ENCODE peak calls at places on chromosomes 11 and 22, in nine cellular contexts. S, X, O, T, G, N, B, M and H are unnamed samples.

GRCh38 chr11:80593981-80594380 is 1153.2 kb upstream of the TENM4 start:
- DNase-seq in G (no peak), S (peak), T (peak), O (peak), B (no peak), M (no peak), N (peak), X (no peak), H (no peak)

GRCh38 chr11:610146-610801 is 5.5 kb downstream of the IRF7 start:
- DNase-seq in B (no peak), S (no peak), G (no peak), N (no peak), M (no peak), O (no peak), X (no peak), T (no peak), H (no peak)

GRCh38 chr22:20980523-20980922 is 1.6 kb upstream of the LZTR1 start:
- DNase-seq in B (no peak), M (no peak), O (no peak), S (no peak), N (no peak), G (no peak), X (no peak), T (no peak), H (no peak)

GRCh38 chr11:9758676-9759518 is 95.0 kb downstream of the SWAP70 start:
- DNase-seq in O (peak), M (peak), G (peak), X (peak), S (peak), T (peak), B (peak), N (peak), H (no peak)

GRCh38 chr11:94895451-94895850 is 77.9 kb downstream of the CWC15 start:
- DNase-seq in G (no peak), S (peak), N (no peak), T (peak), X (no peak), M (no peak), B (peak), O (no peak), H (no peak)

GRCh38 chr22:33326540-33327295 is 268.5 kb upstream of the SYN3 start:
- DNase-seq in T (peak), M (no peak), X (no peak), G (no peak), N (no peak), B (no peak), S (no peak), O (no peak), H (no peak)

GRCh38 chr11:126423743-126424142 is 68.3 kb downstream of the ST3GAL4 start:
- DNase-seq in S (no peak), G (no peak), T (no peak), O (no peak), B (no peak), M (no peak), N (no peak), X (peak), H (no peak)

GRCh38 chr11:10526974-10527918 is 13.7 kb downstream of the RNF141 start:
- DNase-seq in G (no peak), N (peak), X (no peak), M (no peak), T (no peak), B (peak), O (peak), S (no peak), H (no peak)

GRCh38 chr11:71395010-71395560 is 53.1 kb downstream of the DHCR7 start:
- DNase-seq in N (no peak), G (no peak), M (no peak), X (no peak), T (no peak), S (no peak), O (no peak), B (no peak), H (no peak)

GRCh38 chr22:39574779-39575551 is 4.4 kb downstream of the CACNA1I start:
- DNase-seq in X (no peak), B (peak), T (peak), M (no peak), G (no peak), S (peak), N (peak), O (peak), H (peak)

GRCh38 chr11:8959546-8960166 is 4.6 kb downstream of the TMEM9B start:
- DNase-seq in S (peak), M (peak), B (peak), N (peak), G (peak), O (peak), T (peak), X (no peak), H (peak)

GRCh38 chr11:11265994-11266606 is 87.0 kb downstream of the CSNK2A3 start:
- DNase-seq in B (no peak), N (peak), X (peak), O (peak), T (no peak), G (peak), M (peak), S (peak), H (no peak)

GRCh38 chr11:91673705-91674104 is 550.9 kb upstream of the FAT3 start:
- DNase-seq in O (no peak), M (no peak), X (no peak), N (no peak), G (no peak), S (no peak), B (no peak), T (no peak), H (no peak)

GRCh38 chr11:57480409-57481137 is 20.2 kb downstream of the RTN4RL2 start:
- DNase-seq in M (no peak), G (peak), S (peak), T (no peak), N (peak), X (peak), O (peak), B (peak), H (no peak)

GRCh38 chr22:28222976-28223375 is 303.9 kb upstream of the PITPNB start:
- DNase-seq in X (no peak), S (no peak), B (peak), O (no peak), N (no peak), G (no peak), M (no peak), T (peak), H (no peak)

GRCh38 chr22:19343470-19343869 is 52.0 kb upstream of the CLTCL1 start:
- DNase-seq in G (no peak), X (no peak), M (no peak), T (no peak), S (no peak), O (no peak), N (no peak), B (no peak), H (no peak)

GRCh38 chr11:17287058-17287457 is 10.5 kb downstream of the NUCB2 start:
- DNase-seq in N (no peak), S (no peak), O (no peak), G (no peak), X (no peak), T (no peak), B (no peak), M (no peak), H (no peak)

GRCh38 chr22:50274311-50274710 is 4.1 kb upstream of the MAPK11 start:
- DNase-seq in B (no peak), M (no peak), N (no peak), X (no peak), O (peak), T (peak), G (no peak), S (peak), H (no peak)

GRCh38 chr11:11027271-11027670 is 169.4 kb upstream of the ZBED5 start:
- DNase-seq in S (peak), X (no peak), B (peak), G (no peak), M (no peak), O (no peak), N (peak), T (peak), H (no peak)

GRCh38 chr11:85281550-85281949 is 345.6 kb downstream of the DLG2 start:
- DNase-seq in X (no peak), T (no peak), G (no peak), B (no peak), S (no peak), N (no peak), M (no peak), O (no peak), H (no peak)

GRCh38 chr11:126790550-126790981 is 210.0 kb downstream of the KIRREL3 start:
- DNase-seq in S (peak), G (no peak), T (peak), O (no peak), B (peak), N (peak), X (no peak), M (no peak), H (peak)

GRCh38 chr22:30223303-30223702 is 23.3 kb downstream of the LIF start:
- DNase-seq in T (no peak), N (no peak), G (no peak), O (no peak), B (no peak), S (no peak), M (no peak), X (no peak), H (no peak)

GRCh38 chr22:44664149-44664548 is 37.9 kb upstream of the PRR5 start:
- DNase-seq in G (no peak), X (peak), B (peak), O (no peak), M (no peak), S (peak), N (no peak), T (peak), H (no peak)

GRCh38 chr11:122101625-122102291 is 14.3 kb downstream of the BLID start:
- DNase-seq in S (peak), N (peak), B (peak), X (no peak), M (no peak), T (peak), G (peak), O (no peak), H (peak)
- TF ChIP-seq CTCF in S (peak), N (peak), B (peak), X (peak), M (no peak), T (peak), G (peak), O (no peak), H (peak)

GRCh38 chr22:36946436-36947158 is 33.2 kb downstream of the CSF2RB start:
- DNase-seq in M (no peak), B (peak), T (peak), O (no peak), N (no peak), S (peak), X (no peak), G (no peak), H (no peak)
- TF ChIP-seq CTCF in M (peak), B (peak), T (peak), O (no peak), N (no peak), S (peak), X (no peak), G (no peak), H (no peak)

DNA sequence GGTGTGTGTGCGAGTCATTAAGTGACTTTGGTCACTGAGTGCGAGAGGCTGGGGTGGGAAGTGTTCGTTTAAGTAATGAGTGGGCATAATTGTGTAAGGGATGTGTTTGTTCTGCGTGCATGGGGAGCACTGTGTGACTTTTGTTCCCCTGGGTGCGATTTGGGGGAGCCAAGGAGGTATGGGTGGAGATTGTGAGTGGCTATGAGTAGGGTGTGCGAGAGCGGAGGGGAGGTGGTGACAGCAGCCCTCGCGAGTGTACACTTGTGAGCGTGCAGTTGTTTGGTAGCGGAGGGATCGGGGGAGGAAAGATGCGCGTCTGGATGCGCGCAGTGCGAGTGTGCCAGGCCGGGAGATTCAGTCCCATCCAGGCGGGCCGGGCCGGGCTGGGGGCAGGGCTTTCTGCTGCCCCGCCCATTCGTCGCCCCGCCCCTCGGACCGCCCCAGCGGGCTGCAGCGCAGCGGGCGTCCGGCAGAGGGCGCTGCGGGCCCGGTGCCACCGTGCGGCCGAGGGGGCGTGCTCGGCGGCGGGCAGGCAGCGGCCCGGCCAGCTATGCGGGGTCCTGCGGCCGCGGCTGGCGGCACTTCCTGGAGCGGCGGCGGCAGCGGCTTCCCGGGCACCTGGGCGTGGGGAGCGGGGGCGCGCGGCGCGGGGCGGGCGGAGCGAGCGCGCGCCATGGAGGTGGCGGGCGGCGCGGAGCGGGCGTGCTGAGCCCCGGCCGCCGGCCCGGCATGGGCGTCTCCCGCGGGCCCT is at the start of gene DGKZ:
- DNase-seq in N (peak), M (peak), S (peak), O (peak), B (peak), T (peak), G (peak), X (peak), H (peak)
- TF ChIP-seq CTCF in N (peak), M (no peak), S (peak), O (peak), B (peak), T (peak), G (peak), X (peak), H (peak)

DNA sequence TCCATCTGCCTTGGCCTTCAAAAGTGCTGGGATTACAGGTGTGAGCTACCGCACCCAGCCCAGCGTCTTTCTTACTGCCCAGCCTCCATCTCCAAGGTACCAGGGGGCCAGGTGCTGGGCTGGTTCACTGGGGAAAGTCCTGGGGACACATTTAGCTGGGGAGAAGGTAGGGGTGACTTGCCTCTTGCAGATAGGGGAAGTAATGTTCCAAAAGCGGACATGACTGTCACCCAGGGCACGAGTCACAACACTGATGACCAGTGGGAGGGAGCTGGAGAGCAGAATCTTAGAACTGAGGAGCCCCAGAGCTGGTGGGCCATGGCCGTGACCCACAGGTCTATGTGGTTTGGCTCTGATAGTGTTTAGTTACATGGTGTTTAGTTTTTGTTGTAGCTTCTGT is 2.4 kb upstream of the SLC15A3 start:
- DNase-seq in M (peak), X (no peak), O (no peak), T (no peak), G (no peak), S (no peak), N (no peak), B (no peak), H (no peak)
- TF ChIP-seq CTCF in M (peak), X (no peak), O (no peak), T (no peak), G (no peak), S (no peak), N (no peak), B (no peak), H (no peak)

GRCh38 chr22:24177045-24177444 is 4.2 kb upstream of the SUSD2 start:
- DNase-seq in T (no peak), M (no peak), B (no peak), X (no peak), N (no peak), S (no peak), O (no peak), G (no peak), H (no peak)

GRCh38 chr22:24177456-24177855 is 3.8 kb upstream of the SUSD2 start:
- DNase-seq in G (no peak), O (no peak), M (no peak), T (no peak), N (no peak), B (no peak), X (no peak), S (no peak), H (no peak)

GRCh38 chr22:24179478-24180210 is 1.6 kb upstream of the SUSD2 start:
- DNase-seq in G (no peak), X (peak), S (no peak), M (no peak), O (no peak), B (no peak), T (no peak), N (no peak), H (no peak)

GRCh38 chr22:24178021-24178431 is 3.3 kb upstream of the SUSD2 start:
- DNase-seq in X (no peak), B (no peak), G (no peak), M (no peak), N (no peak), T (no peak), S (no peak), O (no peak), H (no peak)

GRCh38 chr22:24178502-24179440 is 2.5 kb upstream of the SUSD2 start:
- DNase-seq in G (no peak), N (no peak), B (no peak), S (peak), T (no peak), O (no peak), M (no peak), X (no peak), H (no peak)
- TF ChIP-seq CTCF in G (peak), N (no peak), B (peak), S (peak), T (peak), O (peak), M (peak), X (peak), H (peak)

GRCh38 chr11:46914910-46915309 is 3.4 kb downstream of the LRP4 start:
- DNase-seq in M (no peak), N (no peak), T (no peak), X (no peak), G (no peak), B (no peak), S (no peak), O (no peak), H (no peak)

GRCh38 chr11:46916251-46916650 is 2.1 kb downstream of the LRP4 start:
- DNase-seq in T (peak), G (no peak), N (no peak), M (no peak), B (no peak), X (no peak), O (no peak), S (no peak), H (no peak)

GRCh38 chr11:46917109-46918086 is 952 bp downstream of the LRP4 start:
- DNase-seq in S (no peak), O (no peak), N (no peak), G (no peak), T (no peak), X (no peak), M (no peak), B (no peak), H (no peak)

GRCh38 chr11:46918087-46918751 is at the start of gene LRP4:
- DNase-seq in G (peak), N (no peak), M (no peak), B (no peak), S (no peak), O (peak), X (no peak), T (no peak), H (no peak)

GRCh38 chr11:46916669-46917108 is 1.7 kb downstream of the LRP4 start:
- DNase-seq in G (peak), S (peak), T (peak), X (no peak), B (peak), N (peak), M (no peak), O (peak), H (no peak)
- TF ChIP-seq CTCF in G (no peak), S (peak), T (peak), X (no peak), B (peak), N (no peak), M (no peak), O (no peak), H (peak)

DNA sequence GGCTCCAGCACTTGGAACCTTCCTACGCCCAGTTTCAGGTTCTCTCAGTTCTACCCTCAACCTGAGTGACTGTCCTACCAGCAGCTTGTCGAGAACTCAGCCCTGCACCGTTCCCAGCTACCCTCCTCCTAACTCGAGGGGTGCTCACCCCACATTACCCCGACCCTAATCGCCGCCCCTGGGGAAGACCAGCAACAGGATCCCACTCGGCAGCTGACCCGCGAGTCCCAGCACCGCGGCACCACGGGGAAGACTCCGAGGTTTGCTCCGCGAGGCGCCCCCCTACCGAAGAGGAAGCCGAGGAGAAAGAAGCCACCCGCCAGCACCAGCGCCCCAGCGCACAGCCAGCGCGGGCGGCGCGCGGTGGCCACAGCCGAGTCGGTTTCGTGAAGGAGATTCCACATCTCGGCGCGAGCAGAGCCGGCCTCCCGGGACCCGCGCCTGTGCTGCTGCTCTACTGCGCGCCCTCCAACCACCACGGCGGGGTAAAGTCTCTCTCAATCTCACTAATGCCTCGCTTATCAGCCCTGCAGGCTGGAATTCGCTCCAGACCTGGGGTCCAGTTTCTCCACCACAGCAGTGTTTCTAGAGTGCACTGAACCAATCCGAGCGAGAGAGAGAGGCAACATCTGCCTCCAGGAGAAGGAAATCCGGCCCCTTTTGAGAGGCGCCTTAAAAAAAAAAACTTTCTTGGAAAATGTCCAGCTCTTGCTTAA is at the start of gene FOLH1:
- DNase-seq in B (no peak), G (peak), N (no peak), X (peak), O (peak), T (peak), M (peak), S (peak), H (no peak)
- TF ChIP-seq CTCF in B (no peak), G (no peak), N (no peak), X (no peak), O (no peak), T (no peak), M (no peak), S (no peak), H (no peak)

DNA sequence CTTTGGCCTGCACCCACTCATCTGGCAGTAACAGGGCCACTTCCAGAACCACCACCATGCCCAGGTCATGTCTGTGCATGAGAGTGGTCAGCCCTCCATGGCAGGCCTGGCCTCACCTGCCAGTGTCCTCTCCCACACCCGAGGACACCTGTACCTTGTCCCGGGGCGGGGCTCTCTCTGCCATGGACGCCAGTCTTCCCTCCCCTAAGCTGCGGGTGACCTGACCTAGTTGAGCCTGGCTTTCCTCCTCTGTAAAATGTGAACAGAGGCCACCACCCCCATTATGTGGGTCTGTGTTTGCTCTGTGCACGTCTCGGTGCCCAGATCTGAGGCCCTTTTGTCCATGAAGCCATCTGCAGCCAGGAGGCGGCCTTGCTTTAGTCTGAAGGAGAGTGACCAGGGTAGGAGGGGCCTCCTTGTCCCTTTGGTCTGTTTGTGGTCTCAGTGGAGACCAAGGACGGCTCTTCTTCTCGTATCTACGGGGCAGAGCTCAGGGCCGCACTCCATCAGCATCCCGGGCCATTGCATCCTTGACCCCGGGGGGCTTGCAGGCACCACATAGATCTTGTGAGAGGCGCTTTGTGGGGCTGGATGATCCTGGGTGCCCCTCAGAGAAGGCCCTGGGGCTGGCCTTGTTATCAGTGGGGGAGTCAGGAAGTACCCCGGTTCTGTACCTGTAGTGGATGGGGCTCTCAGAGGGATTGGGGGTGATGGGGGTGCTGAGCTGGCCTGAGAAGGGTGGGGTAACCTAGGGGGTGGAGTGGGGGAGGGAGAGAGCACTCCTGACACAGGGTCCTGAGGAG is 121.6 kb downstream of the KCNQ1 start:
- DNase-seq in B (no peak), N (no peak), M (no peak), T (no peak), X (peak), O (no peak), S (no peak), G (no peak), H (no peak)
- TF ChIP-seq CTCF in B (no peak), N (no peak), M (no peak), T (no peak), X (no peak), O (no peak), S (no peak), G (no peak), H (no peak)